ENCODE peak calls at places on chromosomes 16 and 17, in seven cellular contexts. Y is PC-9; I is body of pancreas; S is neuronal stem cell; U is CD4-positive, CD25-positive, alpha-beta regulatory T cell; R is lung; M is gastrocnemius medialis. V is an unnamed sample. For H3K36me3 and H3K27me3, the result is how much of the 10 kb centered on the place peaks cover.

GRCh38 chr16:89658221-89658879 is 714 bp downstream of the SPATA33 start:
- DNase-seq in Y (no peak), I (no peak), S (no peak), U (no peak), R (no peak), M (no peak), V (no peak)

GRCh38 chr16:46519063-46519462 is 102.1 kb downstream of the SHCBP1 start:
- DNase-seq in Y (no peak), I (no peak), S (no peak), U (no peak), R (no peak), M (no peak), V (no peak)

GRCh38 chr16:72198641-72199250 is 26.8 kb upstream of the PMFBP1 start:
- DNase-seq in Y (no peak), I (peak), S (no peak), U (no peak), R (no peak), M (no peak), V (no peak)

GRCh38 chr17:5823219-5823618 is 238.9 kb upstream of the NLRP1 start:
- DNase-seq in Y (no peak), I (no peak), S (no peak), U (no peak), R (peak), M (no peak), V (no peak)

GRCh38 chr16:68420366-68420765 is 27.9 kb downstream of the SMPD3 start:
- DNase-seq in Y (no peak), I (no peak), S (no peak), U (no peak), R (no peak), M (no peak), V (no peak)

GRCh38 chr16:31200821-31201510 is 1.6 kb downstream of the PYCARD start:
- DNase-seq in Y (peak), I (no peak), S (no peak), U (no peak), R (no peak), M (no peak), V (peak)

GRCh38 chr16:66363196-66363777 is 3.2 kb upstream of the CDH5 start:
- DNase-seq in Y (no peak), I (no peak), S (no peak), U (no peak), R (no peak), M (no peak), V (no peak)

GRCh38 chr17:146546-146945 is 9.2 kb downstream of the SCGB1C2 start:
- DNase-seq in Y (no peak), I (no peak), S (no peak), U (no peak), R (no peak), M (no peak), V (no peak)

GRCh38 chr17:29573871-29574731 is 5.6 kb downstream of the TP53I13 start:
- DNase-seq in Y (no peak), I (peak), S (no peak), U (no peak), R (no peak), M (peak), V (no peak)

GRCh38 chr17:21464611-21465021 is 88.5 kb downstream of the KCNJ12 start:
- DNase-seq in Y (no peak), I (no peak), S (no peak), U (no peak), R (no peak), M (no peak), V (no peak)

GRCh38 chr17:48011405-48012150 is 26.0 kb downstream of the COPZ2 start:
- DNase-seq in Y (no peak), I (peak), S (no peak), U (peak), R (no peak), M (no peak), V (no peak)

GRCh38 chr17:282000-282911 is 70.4 kb downstream of the RPH3AL start:
- DNase-seq in Y (peak), I (no peak), S (no peak), U (no peak), R (no peak), M (no peak), V (no peak)

GRCh38 chr16:15770512-15770911 is 86.3 kb downstream of the MYH11 start:
- DNase-seq in Y (no peak), I (no peak), S (no peak), U (no peak), R (no peak), M (no peak), V (no peak)

GRCh38 chr17:30323895-30324319 is 9.9 kb downstream of the TMIGD1 start:
- DNase-seq in Y (peak), I (peak), S (no peak), U (no peak), R (no peak), M (peak), V (no peak)

GRCh38 chr16:606656-607307 is 16.9 kb downstream of the RAB40C start:
- DNase-seq in Y (no peak), I (no peak), S (no peak), U (no peak), R (no peak), M (no peak), V (no peak)

GRCh38 chr17:13005530-13005929 is 12.3 kb downstream of the ELAC2 start:
- DNase-seq in Y (no peak), I (no peak), S (no peak), U (no peak), R (no peak), M (no peak), V (no peak)

GRCh38 chr17:6660765-6661463 is 9.4 kb downstream of the C17orf100 start:
- DNase-seq in Y (no peak), I (no peak), S (no peak), U (no peak), R (no peak), M (no peak), V (no peak)

GRCh38 chr17:47802341-47803022 is 19.1 kb downstream of the OSBPL7 start:
- DNase-seq in Y (peak), I (peak), S (no peak), U (peak), R (no peak), M (peak), V (peak)

GRCh38 chr16:89615596-89616090 is 2.2 kb downstream of the DPEP1 start:
- DNase-seq in Y (no peak), I (peak), S (no peak), U (no peak), R (no peak), M (no peak), V (no peak)

GRCh38 chr17:28372203-28372944 is 880 bp downstream of the SARM1 start:
- DNase-seq in Y (no peak), I (peak), S (no peak), U (no peak), R (no peak), M (no peak), V (no peak)

GRCh38 chr17:4509402-4509801 is 10.7 kb downstream of the SPNS2 start:
- DNase-seq in Y (no peak), I (peak), S (no peak), U (no peak), R (no peak), M (no peak), V (no peak)

GRCh38 chr17:44344939-44345496 is at the start of gene GRN:
- DNase-seq in Y (peak), I (peak), S (peak), U (peak), R (peak), M (peak), V (peak)

GRCh38 chr17:30263552-30264333 is 28.0 kb downstream of the BLMH start:
- DNase-seq in Y (no peak), I (peak), S (no peak), U (no peak), R (no peak), M (no peak), V (no peak)

GRCh38 chr16:30923554-30924085 is at the start of gene FBXL19:
- DNase-seq in Y (no peak), I (peak), S (peak), U (peak), R (no peak), M (no peak), V (peak)

GRCh38 chr16:53789159-53789558 is 85.2 kb downstream of the FTO start:
- DNase-seq in Y (no peak), I (no peak), S (no peak), U (no peak), R (no peak), M (no peak), V (no peak)

GRCh38 chr17:56629450-56630187 is 36.1 kb downstream of the NOG start:
- DNase-seq in Y (peak), I (no peak), S (peak), U (no peak), R (no peak), M (no peak), V (peak)

GRCh38 chr17:14196337-14196997 is 40.2 kb downstream of the CDRT15 start:
- DNase-seq in Y (no peak), I (no peak), S (no peak), U (no peak), R (no peak), M (no peak), V (no peak)

GRCh38 chr16:9049241-9049640 is 42.2 kb upstream of the HAPSTR1 start:
- DNase-seq in Y (no peak), I (no peak), S (no peak), U (no peak), R (no peak), M (no peak), V (no peak)

GRCh38 chr16:9123871-9124270 is 32.4 kb downstream of the HAPSTR1 start:
- DNase-seq in Y (peak), I (peak), S (no peak), U (no peak), R (peak), M (peak), V (no peak)

GRCh38 chr17:40063034-40063765 is 435 bp downstream of the THRA start:
- DNase-seq in Y (no peak), I (peak), S (no peak), U (no peak), R (peak), M (peak), V (peak)

GRCh38 chr17:72735602-72736001 is 356.9 kb downstream of the SLC39A11 start:
- DNase-seq in Y (no peak), I (no peak), S (no peak), U (no peak), R (no peak), M (no peak), V (no peak)

GRCh38 chr17:45702666-45703266 is 81.4 kb upstream of the CRHR1 start:
- DNase-seq in Y (no peak), I (no peak), S (peak), U (no peak), R (no peak), M (no peak), V (no peak)

GRCh38 chr17:7912927-7913524 is 3.1 kb downstream of the RNF227 start:
- DNase-seq in Y (peak), I (peak), S (peak), U (peak), R (no peak), M (no peak), V (peak)

GRCh38 chr17:79844869-79845600 is 5.8 kb upstream of the CBX4 start:
- DNase-seq in Y (no peak), I (peak), S (no peak), U (peak), R (no peak), M (no peak), V (no peak)

GRCh38 chr17:7838291-7839075 is 4.5 kb downstream of the KDM6B start:
- DNase-seq in Y (no peak), I (peak), S (peak), U (no peak), R (peak), M (peak), V (no peak)

GRCh38 chr16:75559564-75560372 is 3.7 kb upstream of the TMEM231 start:
- DNase-seq in Y (no peak), I (no peak), S (no peak), U (no peak), R (no peak), M (peak), V (no peak)

GRCh38 chr17:62093188-62094155 is 28.4 kb upstream of the MED13 start:
- DNase-seq in Y (peak), I (no peak), S (no peak), U (no peak), R (no peak), M (no peak), V (no peak)

GRCh38 chr16:84774810-84775209 is 45.0 kb upstream of the CRISPLD2 start:
- DNase-seq in Y (peak), I (no peak), S (no peak), U (no peak), R (no peak), M (peak), V (no peak)

GRCh38 chr17:49987681-49988441 is 7.2 kb downstream of the DLX3 start:
- DNase-seq in Y (no peak), I (no peak), S (no peak), U (no peak), R (no peak), M (no peak), V (no peak)

GRCh38 chr16:68732068-68732680 is 4.9 kb upstream of the CDH1 start:
- DNase-seq in Y (peak), I (peak), S (no peak), U (no peak), R (peak), M (no peak), V (no peak)

GRCh38 chr16:4687416-4687815 is 5.9 kb upstream of the NUDT16L1 start:
- DNase-seq in Y (no peak), I (no peak), S (no peak), U (no peak), R (no peak), M (peak), V (no peak)

GRCh38 chr16:4685292-4685691 is 8.1 kb upstream of the NUDT16L1 start:
- DNase-seq in Y (no peak), I (no peak), S (no peak), U (no peak), R (no peak), M (peak), V (no peak)

GRCh38 chr16:4686497-4687210 is 6.7 kb upstream of the NUDT16L1 start:
- DNase-seq in Y (no peak), I (no peak), S (no peak), U (no peak), R (no peak), M (peak), V (no peak)

GRCh38 chr16:4684763-4685162 is 8.6 kb upstream of the NUDT16L1 start:
- DNase-seq in Y (peak), I (no peak), S (no peak), U (no peak), R (no peak), M (peak), V (no peak)

DNA sequence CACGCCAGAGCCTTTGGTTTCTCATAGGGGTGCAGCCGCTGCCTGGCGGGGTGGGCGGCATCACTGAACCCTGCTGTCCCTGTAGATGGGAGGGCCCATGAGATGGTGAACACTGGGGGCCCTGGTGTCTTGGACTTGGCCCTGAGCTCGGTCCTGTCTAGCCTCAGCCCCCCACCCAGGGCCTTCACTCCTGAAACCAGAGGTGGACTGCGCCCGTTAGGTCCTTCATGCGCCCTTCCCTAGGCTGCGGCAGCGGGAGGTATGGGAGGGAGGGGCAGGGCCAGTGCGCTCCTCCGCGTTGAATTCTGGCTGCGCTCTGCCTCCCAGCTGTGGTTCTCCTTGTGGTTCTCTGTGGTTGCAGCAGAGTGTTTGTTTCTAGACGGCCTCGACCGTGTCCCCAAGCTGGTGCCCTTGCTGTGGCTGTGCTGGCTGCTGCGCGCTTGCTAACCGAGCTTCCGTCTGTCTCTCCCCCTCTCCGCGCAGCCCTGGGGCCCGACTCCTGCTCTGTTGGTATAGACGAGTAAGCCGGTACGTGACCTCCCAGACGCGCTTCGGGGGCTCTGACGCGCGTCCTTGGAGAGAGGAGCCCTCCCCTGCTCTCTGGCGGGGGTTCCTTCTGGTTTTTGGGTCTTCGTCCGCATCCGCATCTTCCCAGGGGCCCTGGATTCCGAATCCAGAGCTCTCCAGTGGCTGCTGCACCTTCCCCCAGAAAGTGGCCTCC is 7.4 kb upstream of the NUDT16L1 start:
- DNase-seq in Y (no peak), I (no peak), S (no peak), U (no peak), R (no peak), M (peak), V (no peak)
- H3K36me3 ChIP-seq in Y (under half), I (under half), S (under half), U (under half), R (under half), M (under half), V (under half)

GRCh38 chr16:86787538-86787937 is 209.2 kb downstream of the FOXL1 start:
- DNase-seq in Y (no peak), I (no peak), S (no peak), U (no peak), R (no peak), M (no peak), V (no peak)
- H3K27me3 ChIP-seq in Y (half or more), I (under half), S (under half), U (under half), R (under half), M (under half), V (under half)

DNA sequence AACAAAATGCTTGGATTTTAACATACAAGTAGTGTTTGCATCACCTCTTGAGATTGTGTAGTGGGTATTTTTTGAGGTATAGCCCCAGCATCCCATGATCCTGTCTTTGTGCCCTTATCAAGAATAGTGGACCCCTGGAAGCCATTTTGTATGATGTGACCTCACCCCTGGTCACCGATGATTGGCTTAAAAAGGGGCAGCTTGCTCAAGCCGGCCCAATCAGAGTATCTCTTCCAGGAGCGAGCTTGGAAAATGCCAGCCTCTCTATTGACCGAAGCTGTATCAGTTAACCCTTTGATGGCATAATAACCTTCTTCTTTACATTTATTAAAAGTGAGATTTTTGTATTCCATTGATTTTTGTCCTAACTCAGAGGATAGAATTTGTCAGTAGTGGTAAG is 55.5 kb upstream of the FAM20A start:
- DNase-seq in Y (no peak), I (no peak), S (no peak), U (no peak), R (no peak), M (no peak), V (no peak)
- H3K36me3 ChIP-seq in Y (under half), I (under half), S (under half), U (under half), R (under half), M (under half), V (under half)

DNA sequence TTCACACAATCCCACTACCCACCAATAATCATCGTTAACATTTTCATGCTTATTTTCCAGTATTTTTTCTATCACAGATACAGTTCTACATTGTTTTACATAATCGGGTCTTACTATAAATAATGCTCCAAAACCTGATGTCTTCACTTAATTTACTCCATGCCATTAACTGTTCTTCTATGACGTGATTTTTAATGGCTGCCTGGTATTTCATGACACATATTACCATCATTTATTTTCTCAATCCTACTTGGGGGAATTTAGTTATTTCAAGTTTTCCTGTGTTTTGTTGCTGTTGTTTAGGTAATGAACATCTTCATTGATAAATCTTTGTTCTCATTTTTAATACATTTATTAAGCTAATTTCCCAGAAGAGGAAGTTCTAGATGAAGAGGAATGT is 14.7 kb downstream of the LPO start:
- DNase-seq in Y (no peak), I (no peak), S (no peak), U (no peak), R (no peak), M (no peak), V (no peak)
- H3K27me3 ChIP-seq in Y (half or more), I (under half), S (under half), U (under half), R (under half), M (under half), V (under half)

GRCh38 chr17:54916721-54917120 is 16.1 kb downstream of the TOM1L1 start:
- DNase-seq in Y (no peak), I (no peak), S (no peak), U (no peak), R (no peak), M (no peak), V (no peak)
- H3K36me3 ChIP-seq in Y (half or more), I (under half), S (under half), U (under half), R (under half), M (under half), V (under half)

GRCh38 chr17:77698903-77699615 is 259.4 kb upstream of the TNRC6C start:
- DNase-seq in Y (no peak), I (no peak), S (no peak), U (no peak), R (no peak), M (no peak), V (no peak)
- H3K27me3 ChIP-seq in Y (half or more), I (under half), S (under half), U (under half), R (under half), M (under half), V (under half)

GRCh38 chr17:18277076-18277475 is 16.6 kb downstream of the MIEF2 start:
- DNase-seq in Y (no peak), I (no peak), S (no peak), U (no peak), R (no peak), M (no peak), V (no peak)
- H3K36me3 ChIP-seq in Y (under half), I (under half), S (half or more), U (half or more), R (under half), M (half or more), V (under half)

DNA sequence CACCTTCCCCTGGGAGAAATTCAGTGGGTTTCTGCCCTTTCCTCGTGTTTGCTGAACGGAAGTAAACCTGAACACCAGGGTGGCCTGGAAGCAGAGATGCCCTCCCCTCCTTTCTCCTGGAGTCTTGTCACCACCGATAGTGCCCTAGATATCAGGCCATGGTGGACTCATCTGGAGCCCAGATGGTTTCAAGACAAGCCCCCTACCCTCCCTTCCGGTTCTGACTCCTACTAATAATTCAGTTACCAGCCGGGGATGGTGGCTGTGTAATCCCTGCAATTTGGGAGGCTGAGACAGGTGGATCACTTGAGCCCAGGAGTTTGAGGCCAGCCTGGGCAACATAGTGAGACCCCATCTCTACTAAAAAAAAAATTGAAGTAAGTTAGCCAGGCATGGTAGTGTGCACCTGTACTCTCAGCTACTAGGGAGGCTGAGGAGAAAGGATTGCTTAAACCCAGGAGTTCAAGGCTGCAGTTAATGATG is 2.4 kb downstream of the ZNF469 start:
- DNase-seq in Y (no peak), I (no peak), S (no peak), U (no peak), R (no peak), M (no peak), V (no peak)
- H3K27me3 ChIP-seq in Y (under half), I (under half), S (under half), U (under half), R (under half), M (under half), V (under half)

V was measured in naive thymus-derived CD4-positive, alpha-beta T cell.